ENCODE peak calls at places on chromosomes 1 and 21, in six cellular contexts. E, S, L, V, R and G are unnamed samples.
A peak's percentile ranks its signal among the peaks of the same experiment; 100 is the strongest.

GRCh38 chr1:172442404-172442803 is 1.5 kb downstream of the PIGC start:
- DNase-seq in V (no peak), R (no peak), E (no peak), S (no peak), L (no peak), G (no peak)

GRCh38 chr1:189970331-189971230 is 507.1 kb downstream of the BRINP3 start:
- DNase-seq in E (no peak), R (no peak), S (peak; percentile 4), L (peak; percentile 21), V (no peak), G (no peak)

GRCh38 chr1:45205000-45205909 is 1.1 kb downstream of the ZSWIM5 start:
- DNase-seq in L (peak; percentile 15), V (peak; percentile 66), R (peak; percentile 64), S (peak; percentile 12), E (peak; percentile 34), G (no peak)

GRCh38 chr1:234725177-234726132 is 115.5 kb upstream of the IRF2BP2 start:
- DNase-seq in V (no peak), L (peak; percentile 34), S (peak; percentile 57), E (no peak), R (peak; percentile 69), G (peak; percentile 79)

GRCh38 chr1:18351735-18352134 is 129.0 kb upstream of the KLHDC7A start:
- DNase-seq in R (no peak), E (no peak), S (no peak), L (no peak), V (no peak), G (no peak)

GRCh38 chr1:190474587-190475305 is 2.9 kb downstream of the BRINP3 start:
- DNase-seq in R (no peak), E (no peak), V (no peak), L (no peak), S (no peak), G (no peak)

GRCh38 chr1:166488327-166488726 is 321.5 kb upstream of the FAM78B start:
- DNase-seq in S (no peak), V (no peak), L (no peak), E (no peak), R (no peak), G (no peak)

GRCh38 chr1:94994805-94995204 is 67.9 kb upstream of the CNN3 start:
- DNase-seq in V (no peak), R (no peak), S (no peak), E (no peak), L (no peak), G (no peak)

GRCh38 chr1:15155760-15156743 is 2.5 kb downstream of the TMEM51 start:
- DNase-seq in L (no peak), R (no peak), S (no peak), V (no peak), E (peak; percentile 55), G (no peak)

GRCh38 chr1:184633785-184634184 is 120.9 kb downstream of the EDEM3 start:
- DNase-seq in V (no peak), L (no peak), S (no peak), E (no peak), R (no peak), G (no peak)

GRCh38 chr1:40830419-40830943 is 31.7 kb downstream of the CITED4 start:
- DNase-seq in L (no peak), V (no peak), E (no peak), S (no peak), R (no peak), G (no peak)

GRCh38 chr1:229874609-229875008 is 192.4 kb upstream of the GALNT2 start:
- DNase-seq in E (no peak), L (no peak), V (no peak), R (peak; percentile 33), S (no peak), G (no peak)

GRCh38 chr1:108881369-108881768 is 4.6 kb downstream of the GPSM2 start:
- DNase-seq in E (no peak), R (no peak), V (no peak), L (peak; percentile 80), S (no peak), G (no peak)

GRCh38 chr1:244074559-244075171 is 23.6 kb downstream of the ZBTB18 start:
- DNase-seq in E (peak; percentile 72), L (no peak), R (no peak), V (no peak), S (no peak), G (no peak)

GRCh38 chr21:42892931-42893660 is at the start of gene NDUFV3:
- DNase-seq in S (peak; percentile 96), L (peak; percentile 99), V (peak; percentile 100), R (peak; percentile 100), E (peak; percentile 98), G (peak; percentile 100)

GRCh38 chr1:53343831-53344668 is 16.2 kb upstream of the LRP8 start:
- DNase-seq in L (no peak), V (peak; percentile 11), R (no peak), E (no peak), S (no peak), G (peak; percentile 38)

GRCh38 chr1:228259951-228260350 is 52.1 kb downstream of the OBSCN start:
- DNase-seq in R (no peak), S (no peak), V (no peak), E (no peak), L (peak; percentile 9), G (no peak)